ENCODE peak calls at places on chromosomes 1 and 21, in four cellular contexts. A, H, O and T are unnamed samples.

GRCh38 chr1:168210312-168210711 is 15.5 kb upstream of the SFT2D2 start:
- DNase-seq in A (no peak), H (no peak), O (no peak), T (no peak)

GRCh38 chr1:85569122-85569521 is 11.4 kb upstream of the CCN1 start:
- DNase-seq in H (no peak), A (peak), O (no peak), T (peak)

GRCh38 chr1:64426691-64427090 is 43.2 kb upstream of the CACHD1 start:
- DNase-seq in H (no peak), O (no peak), A (no peak), T (no peak)

GRCh38 chr1:209743145-209743482 is 12.7 kb upstream of the TRAF3IP3 start:
- DNase-seq in O (no peak), A (peak), H (no peak), T (peak)

GRCh38 chr1:27658951-27659496 is 13.0 kb downstream of the IFI6 start:
- DNase-seq in O (peak), H (no peak), A (peak), T (peak)

GRCh38 chr1:7769673-7770412 is 1.3 kb upstream of the VAMP3 start:
- DNase-seq in H (no peak), O (no peak), A (no peak), T (no peak)

GRCh38 chr1:172398193-172398592 is 22.3 kb upstream of the C1orf105 start:
- DNase-seq in H (no peak), A (peak), O (no peak), T (no peak)

GRCh38 chr1:54581621-54582035 is 33.6 kb downstream of the ACOT11 start:
- DNase-seq in A (peak), O (no peak), H (no peak), T (peak)

GRCh38 chr1:31570906-31571305 is 5.4 kb upstream of the TINAGL1 start:
- DNase-seq in O (no peak), H (no peak), A (peak), T (no peak)

GRCh38 chr1:197902131-197902453 is 338 bp upstream of the C1orf53 start:
- DNase-seq in H (no peak), O (no peak), A (no peak), T (no peak)

GRCh38 chr1:46523556-46524443 is 27.6 kb downstream of the KNCN start:
- DNase-seq in A (no peak), O (no peak), H (no peak), T (no peak)

GRCh38 chr21:27424601-27425000 is 457.7 kb upstream of the ADAMTS5 start:
- DNase-seq in O (no peak), A (peak), H (no peak), T (no peak)

GRCh38 chr1:56120021-56120420 is 459.3 kb downstream of the PLPP3 start:
- DNase-seq in A (peak), H (no peak), O (no peak), T (no peak)

GRCh38 chr1:182726941-182727340 is 42.6 kb upstream of the RGS8 start:
- DNase-seq in A (no peak), H (no peak), O (no peak), T (no peak)

GRCh38 chr1:84141177-84142003 is 2.7 kb upstream of the PRKACB start:
- DNase-seq in A (peak), O (no peak), H (no peak), T (no peak)

GRCh38 chr1:174775621-174776020 is 224.1 kb upstream of the CACYBP start:
- DNase-seq in H (no peak), A (no peak), O (no peak), T (peak)

GRCh38 chr1:48841466-48841865 is 64.8 kb upstream of the BEND5 start:
- DNase-seq in A (no peak), H (no peak), O (no peak), T (no peak)

GRCh38 chr1:63322248-63322943 is at the start of gene FOXD3:
- DNase-seq in A (peak), H (no peak), O (no peak), T (no peak)

GRCh38 chr1:218345673-218346390 is 696 bp downstream of the TGFB2 start:
- DNase-seq in H (no peak), O (no peak), A (peak), T (no peak)

GRCh38 chr1:83508485-83509151 is 490.3 kb downstream of the TTLL7 start:
- DNase-seq in O (no peak), H (peak), A (peak), T (peak)

GRCh38 chr1:116465845-116466685 is 93.0 kb downstream of the ATP1A1 start:
- DNase-seq in O (no peak), A (no peak), H (no peak), T (no peak)

GRCh38 chr1:169928438-169929209 is 34.9 kb upstream of the SCYL3 start:
- DNase-seq in H (no peak), A (peak), O (no peak), T (peak)

GRCh38 chr1:74343191-74343590 is 108.0 kb downstream of the TNNI3K start:
- DNase-seq in H (no peak), A (peak), O (no peak), T (no peak)

GRCh38 chr1:14567056-14567455 is 31.4 kb upstream of the KAZN start:
- DNase-seq in A (no peak), O (no peak), H (no peak), T (no peak)

GRCh38 chr21:45974073-45975016 is 7.2 kb upstream of the COL6A1 start:
- DNase-seq in A (peak), O (no peak), H (no peak), T (no peak)

GRCh38 chr21:16519656-16520055 is 789.9 kb downstream of the USP25 start:
- DNase-seq in H (no peak), A (no peak), O (no peak), T (no peak)

GRCh38 chr1:230403442-230403841 is 22.7 kb downstream of the PGBD5 start:
- DNase-seq in H (no peak), A (no peak), O (no peak), T (no peak)

GRCh38 chr1:174872615-174873058 is 127.1 kb upstream of the CACYBP start:
- DNase-seq in A (no peak), H (no peak), O (no peak), T (no peak)

GRCh38 chr1:45394342-45394741 is 54.1 kb upstream of the MUTYH start:
- DNase-seq in A (no peak), O (no peak), H (no peak), T (no peak)

GRCh38 chr1:12540580-12541273 is 77.3 kb downstream of the DHRS3 start:
- DNase-seq in A (no peak), O (no peak), H (no peak), T (no peak)

GRCh38 chr21:35399002-35399401 is 349.9 kb upstream of the RUNX1 start:
- DNase-seq in A (peak), O (no peak), H (no peak), T (no peak)

GRCh38 chr1:183584155-183584554 is 6.1 kb downstream of the NCF2 start:
- DNase-seq in A (no peak), H (no peak), O (no peak), T (no peak)

GRCh38 chr1:246043556-246043955 is 463.5 kb downstream of the SMYD3 start:
- DNase-seq in H (no peak), O (no peak), A (no peak), T (no peak)